ENCODE peak calls at places on chromosomes 7 and 10, in eight cellular contexts. H, G, S, Z, T, X, C and D are unnamed samples. For H3K27me3, the result is how much of the 10 kb centered on the place peaks cover.

GRCh38 chr10:133059571-133059970 is 28.2 kb upstream of the ADGRA1 start:
- DNase-seq in H (no peak), G (no peak), S (no peak), Z (no peak), T (no peak), X (no peak), C (no peak), D (no peak)

GRCh38 chr7:12423355-12423994 is 19.8 kb upstream of the VWDE start:
- DNase-seq in H (no peak), G (peak), S (peak), Z (no peak), T (peak), X (no peak), C (no peak), D (peak)

GRCh38 chr10:1120761-1121160 is 64.6 kb downstream of the WDR37 start:
- DNase-seq in H (no peak), G (no peak), S (no peak), Z (no peak), T (no peak), X (no peak), C (no peak), D (peak)

GRCh38 chr10:124588736-124589451 is 127.3 kb downstream of the LHPP start:
- DNase-seq in H (peak), G (no peak), S (peak), Z (no peak), T (no peak), X (no peak), C (peak), D (peak)

GRCh38 chr10:78656815-78657621 is 411.7 kb upstream of the ZMIZ1 start:
- DNase-seq in H (no peak), G (no peak), S (no peak), Z (no peak), T (no peak), X (no peak), C (no peak), D (peak)

GRCh38 chr10:14153570-14154055 is 177.1 kb downstream of the FRMD4A start:
- DNase-seq in H (no peak), G (no peak), S (peak), Z (no peak), T (no peak), X (no peak), C (peak), D (no peak)

GRCh38 chr10:58237014-58237830 is 30.5 kb downstream of the IPMK start:
- DNase-seq in H (no peak), G (peak), S (peak), Z (no peak), T (peak), X (peak), C (no peak), D (peak)

GRCh38 chr7:87495366-87495765 is 19.9 kb upstream of the ABCB4 start:
- DNase-seq in H (no peak), G (no peak), S (no peak), Z (no peak), T (no peak), X (no peak), C (no peak), D (no peak)

GRCh38 chr10:110779489-110779888 is 92.2 kb upstream of the PDCD4 start:
- DNase-seq in H (no peak), G (no peak), S (no peak), Z (no peak), T (no peak), X (no peak), C (no peak), D (no peak)

GRCh38 chr7:115678049-115678982 is 352.2 kb downstream of the TFEC start:
- DNase-seq in H (no peak), G (no peak), S (peak), Z (no peak), T (peak), X (no peak), C (no peak), D (peak)

GRCh38 chr7:50956522-50957155 is 173.9 kb upstream of the GRB10 start:
- DNase-seq in H (no peak), G (no peak), S (no peak), Z (no peak), T (no peak), X (no peak), C (no peak), D (no peak)
- H3K27me3 ChIP-seq in H (under half), G (under half), S (under half), Z (under half), T (under half), X (under half), C (under half), D (under half)

GRCh38 chr10:100727808-100728207 is 17.6 kb upstream of the PAX2 start:
- DNase-seq in H (no peak), G (no peak), S (no peak), Z (no peak), T (no peak), X (no peak), C (no peak), D (no peak)
- H3K27me3 ChIP-seq in H (half or more), G (half or more), S (half or more), Z (half or more), T (half or more), X (under half), C (half or more), D (half or more)

GRCh38 chr10:80411681-80412230 is 3.4 kb downstream of the PRXL2A start:
- DNase-seq in H (no peak), G (peak), S (no peak), Z (no peak), T (no peak), X (no peak), C (no peak), D (no peak)

GRCh38 chr10:80410122-80410521 is 1.8 kb downstream of the PRXL2A start:
- DNase-seq in H (no peak), G (no peak), S (no peak), Z (no peak), T (no peak), X (no peak), C (no peak), D (no peak)

GRCh38 chr10:80412521-80412920 is 4.2 kb downstream of the PRXL2A start:
- DNase-seq in H (no peak), G (no peak), S (no peak), Z (no peak), T (no peak), X (no peak), C (no peak), D (no peak)

GRCh38 chr10:80410578-80411145 is 2.3 kb downstream of the PRXL2A start:
- DNase-seq in H (no peak), G (no peak), S (no peak), Z (no peak), T (no peak), X (no peak), C (no peak), D (no peak)

GRCh38 chr10:80411267-80411668 is 2.9 kb downstream of the PRXL2A start:
- DNase-seq in H (no peak), G (no peak), S (no peak), Z (no peak), T (no peak), X (no peak), C (no peak), D (no peak)
- H3K27me3 ChIP-seq in H (under half), G (under half), S (under half), Z (under half), T (under half), X (under half), C (under half), D (under half)

GRCh38 chr7:151243411-151244155 is 4.9 kb downstream of the SMARCD3 start:
- DNase-seq in H (no peak), G (no peak), S (no peak), Z (no peak), T (no peak), X (no peak), C (no peak), D (no peak)

GRCh38 chr7:151243045-151243349 is 5.5 kb downstream of the SMARCD3 start:
- DNase-seq in H (no peak), G (no peak), S (no peak), Z (no peak), T (no peak), X (no peak), C (no peak), D (no peak)

GRCh38 chr7:151241755-151242096 is 6.8 kb downstream of the SMARCD3 start:
- DNase-seq in H (no peak), G (no peak), S (no peak), Z (no peak), T (no peak), X (no peak), C (no peak), D (no peak)

GRCh38 chr7:151240942-151241754 is 7.3 kb downstream of the SMARCD3 start:
- DNase-seq in H (peak), G (no peak), S (no peak), Z (no peak), T (no peak), X (no peak), C (no peak), D (no peak)

DNA sequence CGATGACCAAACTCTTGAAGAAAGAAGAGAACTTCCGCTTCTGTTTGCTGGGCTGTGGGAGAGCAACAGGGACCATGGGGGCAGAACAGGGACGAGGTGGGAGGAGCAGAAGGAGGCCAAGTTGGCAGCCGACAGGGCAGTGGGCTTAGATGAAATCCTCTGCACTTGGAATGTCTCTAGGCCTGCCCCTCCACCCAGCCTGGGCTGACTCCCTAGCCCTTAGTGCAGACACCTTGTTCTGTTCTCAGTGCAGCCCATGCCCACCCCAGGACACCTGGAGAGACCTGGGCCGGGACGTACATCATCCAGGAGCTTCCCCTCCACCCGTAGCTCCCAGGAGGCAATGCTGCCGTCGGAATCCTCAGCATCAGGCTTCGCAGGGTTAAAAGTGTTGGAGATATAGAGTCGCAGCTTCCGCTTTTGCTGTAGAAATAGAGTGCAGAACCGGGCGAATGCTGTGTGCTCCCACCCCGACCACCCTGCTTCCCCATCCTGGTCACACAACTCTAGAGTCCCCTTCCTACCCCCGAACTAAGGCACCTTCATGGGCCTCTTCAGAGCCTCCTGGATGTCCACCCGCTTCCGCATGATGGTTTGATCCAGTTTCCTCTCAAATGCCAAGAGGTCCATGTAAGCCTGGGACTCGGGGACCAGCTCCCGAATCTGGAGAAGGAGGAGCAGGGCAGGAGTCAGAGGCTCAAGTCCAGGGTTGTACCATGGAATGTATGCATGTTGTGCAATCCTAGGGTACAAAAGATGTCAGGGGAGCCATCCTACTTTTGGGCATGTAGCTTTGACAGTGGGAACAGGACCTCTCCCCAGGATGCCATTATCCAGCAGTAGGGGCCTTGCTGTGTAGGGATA is 6.1 kb downstream of the SMARCD3 start:
- DNase-seq in H (no peak), G (no peak), S (no peak), Z (no peak), T (no peak), X (no peak), C (no peak), D (no peak)
- H3K27me3 ChIP-seq in H (under half), G (under half), S (under half), Z (under half), T (under half), X (under half), C (under half), D (under half)

GRCh38 chr7:4049202-4049601 is 632.9 kb upstream of the FOXK1 start:
- DNase-seq in H (peak), G (no peak), S (no peak), Z (no peak), T (no peak), X (no peak), C (no peak), D (no peak)
- H3K27me3 ChIP-seq in H (under half), G (under half), S (under half), Z (under half), T (under half), X (under half), C (under half), D (under half)